ENCODE peak calls at places on chromosomes 12 and 14, in five cellular contexts. G is naive B cell, L is brain microvascular endothelial cell, W is choroid plexus epithelial cell, F is stomach. N is an unnamed sample.

GRCh38 chr12:74539765-74540526 is 2.3 kb downstream of the ATXN7L3B start:
- DNase-seq in G (no peak), L (no peak), W (peak; percentile 8), F (no peak), N (no peak)

GRCh38 chr12:43957732-43958131 is 121.9 kb downstream of the TMEM117 start:
- DNase-seq in G (peak; percentile 9), L (peak; percentile 60), W (peak; percentile 72), F (no peak), N (peak; percentile 53)

GRCh38 chr12:118334241-118334640 is 38.5 kb downstream of the TAOK3 start:
- DNase-seq in G (no peak), L (no peak), W (no peak), F (no peak), N (no peak)

GRCh38 chr12:116062698-116063097 is 214.8 kb downstream of the MED13L start:
- DNase-seq in G (no peak), L (no peak), W (no peak), F (no peak), N (no peak)

GRCh38 chr14:68682166-68683103 is 110.4 kb downstream of the ZFP36L1 start:
- DNase-seq in G (peak; percentile 80), L (peak; percentile 93), W (peak; percentile 97), F (no peak), N (peak; percentile 49)

GRCh38 chr12:51951843-51952722 is 584 bp downstream of the ACVR1B start:
- DNase-seq in G (peak; percentile 30), L (no peak), W (no peak), F (no peak), N (no peak)

GRCh38 chr12:19437996-19438395 is 1.3 kb upstream of the AEBP2 start:
- DNase-seq in G (no peak), L (no peak), W (no peak), F (no peak), N (no peak)

GRCh38 chr12:69570545-69571399 is 14.5 kb upstream of the CCT2 start:
- DNase-seq in G (peak; percentile 62), L (peak; percentile 64), W (peak; percentile 87), F (peak; percentile 49), N (peak; percentile 61)